ENCODE peak calls at places on chromosome 17, in ten cellular contexts. B, T, D, K, J, X, W, I, R and Q are unnamed samples.

GRCh38 chr17:50944054-50944901 is 78.1 kb upstream of the TOB1 start:
- DNase-seq in B (peak; percentile 86), T (peak; percentile 89), D (peak; percentile 46), K (no peak), J (peak; percentile 84), X (peak; percentile 24), W (peak; percentile 63), I (peak; percentile 71), R (peak; percentile 75), Q (peak; percentile 34)

GRCh38 chr17:410674-411401 is 58.2 kb upstream of the RPH3AL start:
- DNase-seq in B (no peak), T (no peak), D (peak; percentile 17), K (peak; percentile 13), J (peak; percentile 81), X (no peak), W (peak; percentile 60), I (no peak), R (peak; percentile 56), Q (peak; percentile 36)

GRCh38 chr17:78576389-78577112 is 645 bp downstream of the DNAH17 start:
- DNase-seq in B (no peak), T (no peak), D (no peak), K (no peak), J (no peak), X (no peak), W (no peak), I (no peak), R (no peak), Q (no peak)

GRCh38 chr17:17809527-17810373 is 27.0 kb downstream of the SREBF1 start:
- DNase-seq in B (peak; percentile 75), T (peak; percentile 82), D (no peak), K (no peak), J (no peak), X (no peak), W (no peak), I (no peak), R (peak; percentile 90), Q (peak; percentile 78)

GRCh38 chr17:2198917-2199316 is 104.7 kb downstream of the SMG6 start:
- DNase-seq in B (no peak), T (no peak), D (no peak), K (peak; percentile 85), J (no peak), X (no peak), W (no peak), I (no peak), R (no peak), Q (peak; percentile 94)

GRCh38 chr17:37648555-37648954 is 5.3 kb upstream of the DDX52 start:
- DNase-seq in B (no peak), T (no peak), D (no peak), K (peak; percentile 71), J (no peak), X (peak; percentile 23), W (no peak), I (no peak), R (no peak), Q (peak; percentile 88)

GRCh38 chr17:35082073-35082657 is 18.7 kb upstream of the RFFL start:
- DNase-seq in B (no peak), T (no peak), D (peak; percentile 78), K (peak; percentile 84), J (no peak), X (peak; percentile 79), W (no peak), I (no peak), R (no peak), Q (peak; percentile 66)

GRCh38 chr17:75785016-75785769 is 587 bp downstream of the UNK start:
- DNase-seq in B (peak; percentile 90), T (peak; percentile 96), D (peak; percentile 78), K (peak; percentile 78), J (peak; percentile 90), X (peak; percentile 85), W (peak; percentile 84), I (peak; percentile 84), R (peak; percentile 93), Q (peak; percentile 88)

GRCh38 chr17:28033972-28034714 is 8.3 kb upstream of the NLK start:
- DNase-seq in B (no peak), T (no peak), D (no peak), K (peak; percentile 91), J (no peak), X (peak; percentile 79), W (no peak), I (no peak), R (no peak), Q (peak; percentile 84)